ENCODE peak calls at places on chromosomes 2 and 18, in four cellular contexts. One of them, this sample, is unnamed.

GRCh38 chr18:64171576-64171975 is 22.7 kb upstream of the LINC00305 start:
- DNase-seq in fibroblast of the aortic adventitia: no peak
- DNase-seq in lung: no peak
- DNase-seq in cardiac fibroblast: no peak
- DNase-seq in this sample: no peak

GRCh38 chr2:183927367-183928355 is 670.7 kb upstream of the ZNF804A start:
- DNase-seq in fibroblast of the aortic adventitia: peak; percentile 6
- DNase-seq in lung: no peak
- DNase-seq in cardiac fibroblast: peak; percentile 27
- DNase-seq in this sample: no peak

GRCh38 chr2:197209742-197210408 is 100.7 kb downstream of the ANKRD44 start:
- DNase-seq in fibroblast of the aortic adventitia: no peak
- DNase-seq in lung: peak; percentile 73
- DNase-seq in cardiac fibroblast: no peak
- DNase-seq in this sample: no peak

GRCh38 chr2:39525636-39526412 is 88.7 kb upstream of the MAP4K3 start:
- DNase-seq in fibroblast of the aortic adventitia: no peak
- DNase-seq in lung: no peak
- DNase-seq in cardiac fibroblast: no peak
- DNase-seq in this sample: no peak

GRCh38 chr2:153770359-153770991 is 101.2 kb upstream of the GALNT13 start:
- DNase-seq in fibroblast of the aortic adventitia: no peak
- DNase-seq in lung: no peak
- DNase-seq in cardiac fibroblast: no peak
- DNase-seq in this sample: no peak

GRCh38 chr2:73730810-73731209 is 6.3 kb downstream of the TPRKB start:
- DNase-seq in fibroblast of the aortic adventitia: no peak
- DNase-seq in lung: no peak
- DNase-seq in cardiac fibroblast: no peak
- DNase-seq in this sample: no peak

GRCh38 chr18:44841221-44841620 is 160.5 kb downstream of the SETBP1 start:
- DNase-seq in fibroblast of the aortic adventitia: no peak
- DNase-seq in lung: no peak
- DNase-seq in cardiac fibroblast: no peak
- DNase-seq in this sample: no peak

GRCh38 chr2:207624170-207625013 is 802 bp downstream of the METTL21A start:
- DNase-seq in fibroblast of the aortic adventitia: peak; percentile 73
- DNase-seq in lung: peak; percentile 68
- DNase-seq in cardiac fibroblast: peak; percentile 78
- DNase-seq in this sample: peak; percentile 66

GRCh38 chr2:215765729-215766360 is 247.5 kb downstream of the MREG start:
- DNase-seq in fibroblast of the aortic adventitia: no peak
- DNase-seq in lung: no peak
- DNase-seq in cardiac fibroblast: no peak
- DNase-seq in this sample: no peak

GRCh38 chr2:216690451-216691209 is 4.7 kb downstream of the IGFBP5 start:
- DNase-seq in fibroblast of the aortic adventitia: peak; percentile 90
- DNase-seq in lung: no peak
- DNase-seq in cardiac fibroblast: peak; percentile 74
- DNase-seq in this sample: peak; percentile 92

GRCh38 chr2:64419591-64420165 is 34.3 kb upstream of the LGALSL start:
- DNase-seq in fibroblast of the aortic adventitia: peak; percentile 33
- DNase-seq in lung: no peak
- DNase-seq in cardiac fibroblast: peak; percentile 47
- DNase-seq in this sample: no peak

GRCh38 chr2:121648611-121649401 is 456 bp downstream of the CLASP1 start:
- DNase-seq in fibroblast of the aortic adventitia: peak; percentile 66
- DNase-seq in lung: peak; percentile 42
- DNase-seq in cardiac fibroblast: peak; percentile 61
- DNase-seq in this sample: peak; percentile 50

GRCh38 chr2:85326946-85327756 is 638 bp downstream of the TGOLN2 start:
- DNase-seq in fibroblast of the aortic adventitia: peak; percentile 59
- DNase-seq in lung: peak; percentile 40
- DNase-seq in cardiac fibroblast: peak; percentile 54
- DNase-seq in this sample: peak; percentile 50

GRCh38 chr18:35045121-35045520 is 3.9 kb downstream of the MAPRE2 start:
- DNase-seq in fibroblast of the aortic adventitia: peak; percentile 31
- DNase-seq in lung: no peak
- DNase-seq in cardiac fibroblast: no peak
- DNase-seq in this sample: peak; percentile 61

GRCh38 chr2:142707318-142707717 is 170.1 kb upstream of the KYNU start:
- DNase-seq in fibroblast of the aortic adventitia: no peak
- DNase-seq in lung: no peak
- DNase-seq in cardiac fibroblast: no peak
- DNase-seq in this sample: no peak

GRCh38 chr2:217530399-217531100 is 472.2 kb downstream of the TNS1 start:
- DNase-seq in fibroblast of the aortic adventitia: peak; percentile 70
- DNase-seq in lung: no peak
- DNase-seq in cardiac fibroblast: no peak
- DNase-seq in this sample: no peak

GRCh38 chr2:127614731-127615130 is 31.2 kb upstream of the GPR17 start:
- DNase-seq in fibroblast of the aortic adventitia: no peak
- DNase-seq in lung: no peak
- DNase-seq in cardiac fibroblast: no peak
- DNase-seq in this sample: peak; percentile 88

GRCh38 chr2:185014076-185014475 is 415.7 kb downstream of the ZNF804A start:
- DNase-seq in fibroblast of the aortic adventitia: no peak
- DNase-seq in lung: no peak
- DNase-seq in cardiac fibroblast: no peak
- DNase-seq in this sample: no peak

GRCh38 chr18:49024408-49024807 is 73.6 kb upstream of the SMAD7 start:
- DNase-seq in fibroblast of the aortic adventitia: no peak
- DNase-seq in lung: no peak
- DNase-seq in cardiac fibroblast: no peak
- DNase-seq in this sample: no peak

GRCh38 chr18:49022311-49023280 is 71.8 kb upstream of the SMAD7 start:
- DNase-seq in fibroblast of the aortic adventitia: no peak
- DNase-seq in lung: no peak
- DNase-seq in cardiac fibroblast: no peak
- DNase-seq in this sample: no peak

GRCh38 chr18:49024808-49025361 is 74.1 kb upstream of the SMAD7 start:
- DNase-seq in fibroblast of the aortic adventitia: no peak
- DNase-seq in lung: no peak
- DNase-seq in cardiac fibroblast: no peak
- DNase-seq in this sample: no peak

GRCh38 chr18:49023938-49024341 is 73.2 kb upstream of the SMAD7 start:
- DNase-seq in fibroblast of the aortic adventitia: no peak
- DNase-seq in lung: no peak
- DNase-seq in cardiac fibroblast: no peak
- DNase-seq in this sample: no peak

DNA sequence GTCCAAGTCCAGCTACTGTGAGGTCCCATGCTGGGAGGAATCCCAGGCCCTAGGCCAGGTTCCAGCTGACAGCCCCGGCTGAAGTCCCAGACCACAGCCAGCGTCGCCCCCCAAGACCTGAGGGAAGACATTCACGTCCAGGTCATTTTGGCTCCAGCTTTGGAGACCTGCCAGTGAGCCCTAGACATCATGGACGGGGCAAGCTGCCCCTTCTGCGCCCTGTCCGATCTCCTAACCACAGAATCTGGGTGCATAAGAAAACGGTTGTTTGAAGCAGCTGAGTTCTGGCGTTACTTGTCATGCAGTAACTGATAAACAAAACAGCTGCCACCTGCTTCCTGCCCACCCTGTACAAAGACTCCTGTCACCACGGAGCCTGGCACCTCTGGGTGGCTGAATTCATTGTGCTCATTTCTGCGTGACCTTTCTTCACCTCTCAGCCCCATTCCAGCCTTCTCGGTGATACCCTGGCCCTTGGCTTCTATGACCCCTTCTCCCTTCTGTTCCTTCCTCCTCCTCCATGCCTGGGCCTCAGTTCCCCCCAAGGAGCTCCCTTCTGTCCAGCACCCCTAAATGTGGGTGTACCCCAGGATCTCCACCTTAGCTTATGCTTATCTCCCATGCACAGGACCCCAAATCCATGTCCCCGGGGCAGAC is 72.6 kb upstream of the SMAD7 start:
- DNase-seq in fibroblast of the aortic adventitia: no peak
- DNase-seq in lung: no peak
- DNase-seq in cardiac fibroblast: no peak
- DNase-seq in this sample: no peak
- H3K4me3 ChIP-seq in fibroblast of the aortic adventitia: no peak overlapping the region
- H3K4me3 ChIP-seq in lung: no peak overlapping the region
- H3K4me3 ChIP-seq in cardiac fibroblast: no peak overlapping the region
- H3K4me3 ChIP-seq in this sample: no peak overlapping the region

GRCh38 chr18:50982802-50983179 is 15.0 kb downstream of the ELAC1 start:
- DNase-seq in fibroblast of the aortic adventitia: peak; percentile 14
- DNase-seq in lung: no peak
- DNase-seq in cardiac fibroblast: peak; percentile 21
- DNase-seq in this sample: no peak

GRCh38 chr18:50987261-50987660 is 19.4 kb downstream of the ELAC1 start:
- DNase-seq in fibroblast of the aortic adventitia: peak; percentile 19
- DNase-seq in lung: no peak
- DNase-seq in cardiac fibroblast: no peak
- DNase-seq in this sample: peak; percentile 19

GRCh38 chr18:50989711-50990110 is 21.9 kb downstream of the ELAC1 start:
- DNase-seq in fibroblast of the aortic adventitia: no peak
- DNase-seq in lung: no peak
- DNase-seq in cardiac fibroblast: no peak
- DNase-seq in this sample: no peak

GRCh38 chr18:50982086-50982801 is 14.4 kb downstream of the ELAC1 start:
- DNase-seq in fibroblast of the aortic adventitia: no peak
- DNase-seq in lung: no peak
- DNase-seq in cardiac fibroblast: no peak
- DNase-seq in this sample: no peak

DNA sequence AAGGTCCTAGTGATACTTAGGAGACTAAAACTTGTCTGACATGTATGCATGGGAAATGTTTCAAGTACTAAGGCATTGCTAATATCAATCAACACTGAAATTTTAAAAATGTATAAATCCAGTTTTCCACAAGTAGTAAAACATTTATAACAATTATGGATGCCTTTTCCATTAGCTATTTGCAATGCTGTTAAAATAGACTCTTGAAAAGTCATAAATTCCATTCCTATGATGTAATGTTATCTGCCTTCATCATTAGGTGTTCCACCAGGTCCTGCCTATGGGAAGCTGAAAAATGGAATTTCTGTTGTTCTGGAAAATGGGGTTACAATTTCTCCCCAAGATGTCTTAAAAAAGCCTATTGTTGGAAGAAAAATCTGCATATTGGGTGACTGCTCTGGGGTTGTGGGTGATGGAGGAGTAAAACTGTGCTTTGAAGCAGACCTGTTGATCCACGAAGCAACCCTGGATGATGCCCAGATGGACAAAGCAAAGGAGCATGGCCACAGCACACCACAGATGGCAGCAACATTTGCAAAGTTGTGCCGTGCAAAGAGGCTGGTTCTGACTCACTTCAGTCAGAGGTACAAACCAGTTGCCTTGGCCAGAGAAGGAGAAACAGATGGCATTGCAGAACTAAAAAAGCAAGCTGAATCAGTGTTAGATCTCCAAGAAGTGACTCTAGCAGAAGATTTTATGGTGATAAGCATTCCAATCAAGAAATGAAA is 18.7 kb downstream of the ELAC1 start:
- DNase-seq in fibroblast of the aortic adventitia: peak; percentile 45
- DNase-seq in lung: no peak
- DNase-seq in cardiac fibroblast: no peak
- DNase-seq in this sample: peak; percentile 82
- TF ChIP-seq CTCF in fibroblast of the aortic adventitia: no peak
- TF ChIP-seq CTCF in lung: no peak
- TF ChIP-seq CTCF in cardiac fibroblast: no peak
- TF ChIP-seq CTCF in this sample: no peak

GRCh38 chr2:149363953-149364352 is 33.6 kb downstream of the LYPD6 start:
- DNase-seq in fibroblast of the aortic adventitia: no peak
- DNase-seq in lung: no peak
- DNase-seq in cardiac fibroblast: no peak
- DNase-seq in this sample: peak; percentile 9

GRCh38 chr2:149364839-149365238 is 34.5 kb downstream of the LYPD6 start:
- DNase-seq in fibroblast of the aortic adventitia: no peak
- DNase-seq in lung: no peak
- DNase-seq in cardiac fibroblast: no peak
- DNase-seq in this sample: no peak

GRCh38 chr2:149370061-149370775 is 39.8 kb downstream of the LYPD6 start:
- DNase-seq in fibroblast of the aortic adventitia: no peak
- DNase-seq in lung: no peak
- DNase-seq in cardiac fibroblast: no peak
- DNase-seq in this sample: no peak

GRCh38 chr2:149371476-149371875 is 41.1 kb downstream of the LYPD6 start:
- DNase-seq in fibroblast of the aortic adventitia: no peak
- DNase-seq in lung: no peak
- DNase-seq in cardiac fibroblast: no peak
- DNase-seq in this sample: no peak

GRCh38 chr2:149365826-149366583 is 35.6 kb downstream of the LYPD6 start:
- DNase-seq in fibroblast of the aortic adventitia: no peak
- DNase-seq in lung: no peak
- DNase-seq in cardiac fibroblast: peak; percentile 3
- DNase-seq in this sample: peak; percentile 38
- H3K4me3 ChIP-seq in fibroblast of the aortic adventitia: no peak overlapping the region
- H3K4me3 ChIP-seq in lung: no peak overlapping the region
- H3K4me3 ChIP-seq in cardiac fibroblast: no peak overlapping the region
- H3K4me3 ChIP-seq in this sample: no peak overlapping the region

GRCh38 chr2:24337958-24338357 is 22.4 kb downstream of the ITSN2 start:
- DNase-seq in fibroblast of the aortic adventitia: no peak
- DNase-seq in lung: no peak
- DNase-seq in cardiac fibroblast: no peak
- DNase-seq in this sample: no peak

GRCh38 chr2:24343225-24343882 is 17.0 kb downstream of the ITSN2 start:
- DNase-seq in fibroblast of the aortic adventitia: no peak
- DNase-seq in lung: no peak
- DNase-seq in cardiac fibroblast: no peak
- DNase-seq in this sample: no peak

GRCh38 chr2:24339856-24340262 is 20.5 kb downstream of the ITSN2 start:
- DNase-seq in fibroblast of the aortic adventitia: no peak
- DNase-seq in lung: no peak
- DNase-seq in cardiac fibroblast: no peak
- DNase-seq in this sample: no peak

GRCh38 chr2:24345937-24346336 is 14.4 kb downstream of the ITSN2 start:
- DNase-seq in fibroblast of the aortic adventitia: no peak
- DNase-seq in lung: no peak
- DNase-seq in cardiac fibroblast: no peak
- DNase-seq in this sample: no peak

DNA sequence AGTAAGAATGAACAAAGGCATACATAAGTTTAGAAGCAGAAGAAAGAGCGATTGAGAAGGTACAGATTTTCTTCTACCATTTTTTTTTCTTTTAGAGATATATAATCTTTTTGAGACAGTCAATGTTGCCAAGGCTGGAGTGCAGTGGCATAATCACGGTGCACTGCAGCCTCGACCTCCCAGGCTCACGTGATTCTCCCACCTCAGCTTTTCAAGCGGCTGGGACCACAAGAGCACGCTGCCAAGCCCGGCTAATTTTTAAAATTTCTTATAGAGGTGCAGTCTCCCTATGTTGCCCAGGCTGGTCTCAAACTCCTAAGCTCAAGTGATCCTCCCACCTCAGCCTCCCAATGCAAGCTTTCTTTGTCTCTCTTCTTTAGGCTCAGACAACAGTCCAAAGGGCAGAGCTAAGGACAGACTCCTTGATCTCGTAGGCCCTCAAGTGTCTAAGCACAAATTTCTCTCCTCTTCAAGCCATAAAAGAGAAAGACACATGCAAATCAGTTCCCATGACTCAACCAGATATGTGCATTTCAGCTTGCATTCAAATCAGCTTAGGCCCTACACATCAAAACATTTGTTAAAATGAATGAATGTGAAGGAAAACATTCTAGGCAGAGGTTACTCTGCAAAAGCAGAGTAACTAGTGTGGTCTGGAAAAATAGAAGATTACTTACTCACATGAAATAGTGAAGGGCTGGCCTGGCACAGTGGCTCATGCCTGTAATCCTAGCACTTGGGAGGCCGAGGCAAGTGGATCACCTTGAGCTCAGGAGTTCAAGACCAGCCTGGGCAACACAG is 18.0 kb downstream of the ITSN2 start:
- DNase-seq in fibroblast of the aortic adventitia: no peak
- DNase-seq in lung: no peak
- DNase-seq in cardiac fibroblast: no peak
- DNase-seq in this sample: peak; percentile 24
- TF ChIP-seq CTCF in fibroblast of the aortic adventitia: no peak
- TF ChIP-seq CTCF in lung: no peak
- TF ChIP-seq CTCF in cardiac fibroblast: no peak
- TF ChIP-seq CTCF in this sample: no peak

This sample was measured in AG10803.